ENCODE peak calls at places on chromosomes 3 and 15, in nine cellular contexts. G is left ventricle myocardium inferior; C is T-helper 17 cell; F is activated CD8-positive, alpha-beta memory T cell treated with anti-CD3 and anti-CD28 coated beads for 48 hours; M is mesendoderm; X is activated naive CD4-positive, alpha-beta T cell treated with Interleukin-2 at 50 U/mL for 16 hours; Z is lung microvascular endothelial cell; B is CD8-positive, alpha-beta memory T cell; R is CD4-positive, alpha-beta memory T cell. J is an unnamed sample.

GRCh38 chr15:99507016-99507731 is 58.6 kb upstream of the MEF2A start:
- DNase-seq in G (peak), C (no peak), F (no peak), M (no peak), X (no peak), Z (peak), B (no peak), R (no peak), J (no peak)

GRCh38 chr15:96360581-96361308 is 30.2 kb downstream of the NR2F2 start:
- DNase-seq in G (no peak), C (no peak), F (no peak), M (peak), X (no peak), Z (no peak), B (no peak), R (no peak), J (no peak)

GRCh38 chr3:161389445-161390036 is 18.2 kb upstream of the SPTSSB start:
- DNase-seq in G (no peak), C (no peak), F (no peak), M (no peak), X (no peak), Z (no peak), B (no peak), R (no peak), J (no peak)

GRCh38 chr3:53190659-53191058 is 29.6 kb downstream of the PRKCD start:
- DNase-seq in G (no peak), C (no peak), F (no peak), M (no peak), X (no peak), Z (no peak), B (no peak), R (no peak), J (no peak)

GRCh38 chr3:120850326-120851295 is 57.4 kb upstream of the STXBP5L start:
- DNase-seq in G (no peak), C (no peak), F (no peak), M (no peak), X (no peak), Z (no peak), B (no peak), R (no peak), J (no peak)

GRCh38 chr15:22968356-22968755 is 11.8 kb downstream of the CYFIP1 start:
- DNase-seq in G (no peak), C (no peak), F (no peak), M (no peak), X (no peak), Z (no peak), B (no peak), R (no peak), J (no peak)

GRCh38 chr3:69890094-69890493 is 109.4 kb upstream of the SAMMSON start:
- DNase-seq in G (no peak), C (no peak), F (no peak), M (no peak), X (no peak), Z (no peak), B (no peak), R (no peak), J (no peak)

GRCh38 chr15:63599401-63600000 is 2.3 kb downstream of the FBXL22 start:
- DNase-seq in G (peak), C (no peak), F (no peak), M (peak), X (peak), Z (peak), B (peak), R (peak), J (no peak)

GRCh38 chr3:19967208-19967607 is 20.3 kb downstream of the RAB5A start:
- DNase-seq in G (no peak), C (no peak), F (no peak), M (no peak), X (no peak), Z (no peak), B (no peak), R (no peak), J (no peak)

GRCh38 chr3:36893137-36893557 is 51.7 kb downstream of the TRANK1 start:
- DNase-seq in G (no peak), C (no peak), F (no peak), M (peak), X (no peak), Z (peak), B (no peak), R (peak), J (no peak)

GRCh38 chr15:63551400-63551799 is 45.8 kb upstream of the FBXL22 start:
- DNase-seq in G (no peak), C (no peak), F (no peak), M (no peak), X (no peak), Z (no peak), B (no peak), R (no peak), J (no peak)

GRCh38 chr3:72548992-72549391 is 299.3 kb downstream of the SHQ1 start:
- DNase-seq in G (no peak), C (no peak), F (no peak), M (no peak), X (no peak), Z (no peak), B (no peak), R (no peak), J (no peak)

GRCh38 chr15:61489571-61489970 is 260.5 kb upstream of the RORA start:
- DNase-seq in G (no peak), C (no peak), F (no peak), M (no peak), X (no peak), Z (no peak), B (no peak), R (no peak), J (no peak)

GRCh38 chr15:85048430-85048829 is 66.8 kb downstream of the PDE8A start:
- DNase-seq in G (no peak), C (no peak), F (no peak), M (no peak), X (no peak), Z (peak), B (no peak), R (no peak), J (no peak)

GRCh38 chr3:8713901-8714759 is 19.5 kb upstream of the CAV3 start:
- DNase-seq in G (no peak), C (no peak), F (no peak), M (peak), X (no peak), Z (no peak), B (no peak), R (no peak), J (no peak)

GRCh38 chr3:107543666-107544065 is 20.9 kb downstream of the BBX start:
- DNase-seq in G (no peak), C (no peak), F (no peak), M (peak), X (no peak), Z (peak), B (no peak), R (no peak), J (no peak)

GRCh38 chr3:107795514-107796094 is 272.8 kb downstream of the BBX start:
- DNase-seq in G (no peak), C (no peak), F (no peak), M (no peak), X (no peak), Z (no peak), B (no peak), R (no peak), J (no peak)

GRCh38 chr3:24494616-24495333 is at the start of gene THRB:
- DNase-seq in G (peak), C (no peak), F (no peak), M (peak), X (no peak), Z (peak), B (no peak), R (no peak), J (peak)

GRCh38 chr3:105542604-105543003 is 175.9 kb downstream of the ALCAM start:
- DNase-seq in G (no peak), C (no peak), F (no peak), M (no peak), X (no peak), Z (no peak), B (no peak), R (no peak), J (no peak)

GRCh38 chr15:51724673-51725072 is 12.8 kb downstream of the LYSMD2 start:
- DNase-seq in G (no peak), C (no peak), F (no peak), M (peak), X (no peak), Z (no peak), B (no peak), R (no peak), J (no peak)

GRCh38 chr15:62603757-62604156 is 438.7 kb upstream of the C2CD4B start:
- DNase-seq in G (no peak), C (no peak), F (no peak), M (no peak), X (no peak), Z (no peak), B (no peak), R (no peak), J (no peak)

GRCh38 chr15:71598741-71599140 is 211.6 kb upstream of the NR2E3 start:
- DNase-seq in G (no peak), C (no peak), F (no peak), M (no peak), X (no peak), Z (no peak), B (no peak), R (no peak), J (no peak)